ENCODE peak calls at places on chromosomes 16 and 17, in six cellular contexts. One of them, this sample, is unnamed.

GRCh38 chr17:45093444-45094110 is 32.5 kb downstream of the NMT1 start:
- DNase-seq in tibial artery: peak
- DNase-seq in kidney: no peak
- DNase-seq in fibroblast of lung: peak
- DNase-seq in osteoblast: peak
- DNase-seq in coronary artery: no peak
- DNase-seq in this sample: no peak

GRCh38 chr16:77564791-77565390 is 130.1 kb upstream of the ADAMTS18 start:
- DNase-seq in coronary artery: no peak
- DNase-seq in fibroblast of lung: peak
- DNase-seq in tibial artery: no peak
- DNase-seq in kidney: no peak
- DNase-seq in osteoblast: no peak
- DNase-seq in this sample: no peak

GRCh38 chr17:4584835-4585187 is 482 bp downstream of the SMTNL2 start:
- DNase-seq in tibial artery: no peak
- DNase-seq in fibroblast of lung: no peak
- DNase-seq in osteoblast: no peak
- DNase-seq in coronary artery: no peak
- DNase-seq in kidney: peak
- DNase-seq in this sample: no peak

GRCh38 chr16:69064789-69065313 is 40.6 kb upstream of the HAS3 start:
- DNase-seq in coronary artery: no peak
- DNase-seq in kidney: no peak
- DNase-seq in tibial artery: no peak
- DNase-seq in osteoblast: no peak
- DNase-seq in fibroblast of lung: no peak
- DNase-seq in this sample: no peak

GRCh38 chr16:68486671-68487495 is 38.6 kb upstream of the SMPD3 start:
- DNase-seq in coronary artery: no peak
- DNase-seq in fibroblast of lung: no peak
- DNase-seq in tibial artery: no peak
- DNase-seq in osteoblast: no peak
- DNase-seq in kidney: no peak
- DNase-seq in this sample: no peak

GRCh38 chr17:2107506-2107905 is 52.6 kb downstream of the HIC1 start:
- DNase-seq in fibroblast of lung: no peak
- DNase-seq in coronary artery: no peak
- DNase-seq in kidney: no peak
- DNase-seq in tibial artery: peak
- DNase-seq in osteoblast: no peak
- DNase-seq in this sample: no peak

GRCh38 chr17:32621612-32622312 is 135.0 kb downstream of the CDK5R1 start:
- DNase-seq in kidney: no peak
- DNase-seq in coronary artery: no peak
- DNase-seq in tibial artery: no peak
- DNase-seq in fibroblast of lung: no peak
- DNase-seq in osteoblast: no peak
- DNase-seq in this sample: no peak

GRCh38 chr16:68884867-68885266 is 41.5 kb downstream of the TANGO6 start:
- DNase-seq in fibroblast of lung: no peak
- DNase-seq in tibial artery: no peak
- DNase-seq in coronary artery: no peak
- DNase-seq in osteoblast: no peak
- DNase-seq in kidney: no peak
- DNase-seq in this sample: no peak

GRCh38 chr17:75077490-75078096 is 10.2 kb upstream of the SLC16A5 start:
- DNase-seq in osteoblast: peak
- DNase-seq in coronary artery: no peak
- DNase-seq in tibial artery: peak
- DNase-seq in fibroblast of lung: peak
- DNase-seq in kidney: peak
- DNase-seq in this sample: peak

GRCh38 chr16:88363239-88363891 is 19.4 kb upstream of the ZNF469 start:
- DNase-seq in coronary artery: no peak
- DNase-seq in fibroblast of lung: no peak
- DNase-seq in tibial artery: no peak
- DNase-seq in kidney: no peak
- DNase-seq in osteoblast: no peak
- DNase-seq in this sample: peak

GRCh38 chr17:41614098-41614497 is 1.5 kb upstream of the KRT16 start:
- DNase-seq in kidney: peak
- DNase-seq in tibial artery: no peak
- DNase-seq in fibroblast of lung: no peak
- DNase-seq in coronary artery: no peak
- DNase-seq in osteoblast: no peak
- DNase-seq in this sample: no peak

GRCh38 chr17:49746791-49747490 is 17.0 kb downstream of the FAM117A start:
- DNase-seq in kidney: no peak
- DNase-seq in coronary artery: no peak
- DNase-seq in tibial artery: no peak
- DNase-seq in osteoblast: no peak
- DNase-seq in fibroblast of lung: no peak
- DNase-seq in this sample: peak

GRCh38 chr17:39626671-39627169 is at the start of gene PPP1R1B:
- DNase-seq in fibroblast of lung: no peak
- DNase-seq in tibial artery: no peak
- DNase-seq in coronary artery: no peak
- DNase-seq in osteoblast: no peak
- DNase-seq in kidney: no peak
- DNase-seq in this sample: no peak

GRCh38 chr17:40846515-40847155 is 20.4 kb downstream of the KRT12 start:
- DNase-seq in tibial artery: no peak
- DNase-seq in coronary artery: no peak
- DNase-seq in osteoblast: no peak
- DNase-seq in fibroblast of lung: peak
- DNase-seq in kidney: no peak
- DNase-seq in this sample: no peak

GRCh38 chr17:81526662-81527571 is 1.3 kb upstream of the FSCN2 start:
- DNase-seq in kidney: peak
- DNase-seq in coronary artery: no peak
- DNase-seq in fibroblast of lung: no peak
- DNase-seq in osteoblast: no peak
- DNase-seq in tibial artery: no peak
- DNase-seq in this sample: no peak

GRCh38 chr16:25372716-25373115 is 115.1 kb upstream of the ZKSCAN2 start:
- DNase-seq in coronary artery: no peak
- DNase-seq in osteoblast: no peak
- DNase-seq in kidney: no peak
- DNase-seq in fibroblast of lung: no peak
- DNase-seq in tibial artery: no peak
- DNase-seq in this sample: no peak

GRCh38 chr17:40068917-40069750 is 6.4 kb downstream of the THRA start:
- DNase-seq in osteoblast: peak
- DNase-seq in fibroblast of lung: peak
- DNase-seq in kidney: peak
- DNase-seq in coronary artery: peak
- DNase-seq in tibial artery: peak
- DNase-seq in this sample: peak

GRCh38 chr17:4368341-4368740 is 1.9 kb upstream of the UBE2G1 start:
- DNase-seq in fibroblast of lung: no peak
- DNase-seq in osteoblast: no peak
- DNase-seq in coronary artery: no peak
- DNase-seq in tibial artery: no peak
- DNase-seq in kidney: no peak
- DNase-seq in this sample: no peak

GRCh38 chr16:70588565-70588964 is 57.8 kb upstream of the IL34 start:
- DNase-seq in fibroblast of lung: peak
- DNase-seq in kidney: no peak
- DNase-seq in coronary artery: no peak
- DNase-seq in osteoblast: no peak
- DNase-seq in tibial artery: no peak
- DNase-seq in this sample: no peak

GRCh38 chr16:86379505-86379846 is 130.9 kb upstream of the FOXF1 start:
- DNase-seq in fibroblast of lung: peak
- DNase-seq in osteoblast: peak
- DNase-seq in kidney: no peak
- DNase-seq in coronary artery: no peak
- DNase-seq in tibial artery: no peak
- DNase-seq in this sample: no peak

GRCh38 chr17:31581491-31581890 is 190.0 kb downstream of the RAB11FIP4 start:
- DNase-seq in fibroblast of lung: peak
- DNase-seq in tibial artery: peak
- DNase-seq in kidney: peak
- DNase-seq in coronary artery: peak
- DNase-seq in osteoblast: peak
- DNase-seq in this sample: no peak

GRCh38 chr17:36104601-36105000 is 974 bp downstream of the CCL4 start:
- DNase-seq in coronary artery: no peak
- DNase-seq in kidney: no peak
- DNase-seq in osteoblast: no peak
- DNase-seq in fibroblast of lung: no peak
- DNase-seq in tibial artery: no peak
- DNase-seq in this sample: no peak

GRCh38 chr17:65079489-65079900 is 23.0 kb upstream of the GNA13 start:
- DNase-seq in coronary artery: no peak
- DNase-seq in kidney: no peak
- DNase-seq in osteoblast: peak
- DNase-seq in fibroblast of lung: no peak
- DNase-seq in tibial artery: no peak
- DNase-seq in this sample: no peak

GRCh38 chr17:3565143-3565542 is 7.5 kb upstream of the TRPV3 start:
- DNase-seq in tibial artery: no peak
- DNase-seq in coronary artery: no peak
- DNase-seq in osteoblast: peak
- DNase-seq in fibroblast of lung: no peak
- DNase-seq in kidney: no peak
- DNase-seq in this sample: no peak

GRCh38 chr17:83192161-83192788 is 112.9 kb downstream of the METRNL start:
- DNase-seq in osteoblast: peak
- DNase-seq in tibial artery: peak
- DNase-seq in kidney: peak
- DNase-seq in coronary artery: peak
- DNase-seq in fibroblast of lung: peak
- DNase-seq in this sample: no peak

GRCh38 chr17:6941989-6942388 is 53.9 kb upstream of the ALOX12 start:
- DNase-seq in coronary artery: no peak
- DNase-seq in tibial artery: no peak
- DNase-seq in fibroblast of lung: no peak
- DNase-seq in osteoblast: no peak
- DNase-seq in kidney: no peak
- DNase-seq in this sample: no peak

GRCh38 chr16:87554754-87555427 is 47.4 kb upstream of the JPH3 start:
- DNase-seq in osteoblast: peak
- DNase-seq in coronary artery: no peak
- DNase-seq in kidney: no peak
- DNase-seq in fibroblast of lung: no peak
- DNase-seq in tibial artery: no peak
- DNase-seq in this sample: no peak

GRCh38 chr17:45372325-45372869 is 55.6 kb upstream of the MAP3K14 start:
- DNase-seq in osteoblast: no peak
- DNase-seq in coronary artery: peak
- DNase-seq in kidney: no peak
- DNase-seq in tibial artery: no peak
- DNase-seq in fibroblast of lung: no peak
- DNase-seq in this sample: no peak

GRCh38 chr17:7560172-7561027 is 1.3 kb upstream of the SENP3 start:
- DNase-seq in osteoblast: peak
- DNase-seq in tibial artery: peak
- DNase-seq in coronary artery: no peak
- DNase-seq in fibroblast of lung: peak
- DNase-seq in kidney: peak
- DNase-seq in this sample: peak

DNA sequence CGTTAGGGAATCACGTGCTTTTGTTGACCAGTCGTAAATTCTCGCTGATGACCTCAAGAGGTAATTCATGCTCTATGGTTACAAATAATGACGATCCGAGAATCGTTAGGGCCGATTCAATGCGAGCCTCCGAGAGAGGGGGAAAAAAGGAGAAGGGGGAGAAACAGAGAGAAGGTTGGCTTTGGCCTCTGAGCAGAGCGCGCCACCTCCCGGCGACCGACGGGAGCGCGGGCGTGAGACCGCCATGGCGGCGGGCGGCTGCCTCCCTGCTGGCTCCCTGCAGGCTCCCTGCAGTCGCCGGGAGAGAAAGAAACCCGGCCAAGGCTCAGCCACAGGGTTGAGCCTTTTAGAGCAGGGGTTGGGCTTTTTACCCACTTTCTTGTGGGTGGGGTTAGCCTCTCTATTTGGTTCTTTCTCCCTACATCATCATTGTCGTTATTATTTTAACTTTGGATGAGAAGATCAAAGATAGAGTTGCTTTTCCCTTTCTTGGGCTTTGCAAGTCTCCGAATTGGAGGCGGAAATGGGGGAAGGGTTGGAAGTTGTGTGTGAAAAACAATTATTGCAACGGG is 347 bp upstream of the HOXB5 start:
- DNase-seq in fibroblast of lung: peak
- DNase-seq in osteoblast: peak
- DNase-seq in kidney: peak
- DNase-seq in coronary artery: no peak
- DNase-seq in tibial artery: peak
- DNase-seq in this sample: peak
- TF ChIP-seq CTCF in fibroblast of lung: peak
- TF ChIP-seq CTCF in osteoblast: peak
- TF ChIP-seq CTCF in kidney: peak
- TF ChIP-seq CTCF in coronary artery: peak
- TF ChIP-seq CTCF in tibial artery: peak
- TF ChIP-seq CTCF in this sample: peak

GRCh38 chr16:4778050-4778392 is 10.1 kb downstream of the SEPTIN12 start:
- DNase-seq in coronary artery: no peak
- DNase-seq in fibroblast of lung: no peak
- DNase-seq in kidney: no peak
- DNase-seq in tibial artery: no peak
- DNase-seq in osteoblast: peak
- DNase-seq in this sample: no peak
- H3K4me3 ChIP-seq in coronary artery: no peak
- H3K4me3 ChIP-seq in fibroblast of lung: no peak
- H3K4me3 ChIP-seq in kidney: no peak
- H3K4me3 ChIP-seq in tibial artery: no peak
- H3K4me3 ChIP-seq in osteoblast: no peak
- H3K4me3 ChIP-seq in this sample: no peak

DNA sequence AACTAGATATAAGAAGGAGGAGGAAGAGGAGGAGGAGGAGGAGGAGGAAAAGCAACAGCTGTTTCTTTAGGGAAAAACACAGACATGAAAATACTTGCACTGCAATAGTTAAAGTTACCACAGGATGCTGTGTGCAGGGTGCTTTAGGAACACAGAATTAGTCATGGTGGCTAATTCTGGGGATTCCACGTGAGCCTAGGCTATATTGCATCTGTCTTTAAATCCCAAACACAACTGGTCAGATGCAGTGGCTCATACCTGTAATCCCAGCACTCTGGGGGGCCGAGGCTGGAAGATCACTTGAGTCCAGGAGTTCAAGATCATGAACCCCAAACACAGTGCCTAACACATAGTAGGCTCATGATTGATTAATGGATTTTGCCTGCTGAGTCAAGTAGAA is 155.3 kb upstream of the C16orf82 start:
- DNase-seq in tibial artery: no peak
- DNase-seq in fibroblast of lung: no peak
- DNase-seq in osteoblast: no peak
- DNase-seq in coronary artery: no peak
- DNase-seq in kidney: no peak
- DNase-seq in this sample: no peak
- TF ChIP-seq CTCF in tibial artery: no peak
- TF ChIP-seq CTCF in fibroblast of lung: no peak
- TF ChIP-seq CTCF in osteoblast: no peak
- TF ChIP-seq CTCF in coronary artery: no peak
- TF ChIP-seq CTCF in kidney: no peak
- TF ChIP-seq CTCF in this sample: no peak

GRCh38 chr17:29005562-29005887 is 308 bp downstream of the SEZ6 start:
- DNase-seq in tibial artery: no peak
- DNase-seq in kidney: no peak
- DNase-seq in coronary artery: no peak
- DNase-seq in fibroblast of lung: no peak
- DNase-seq in osteoblast: peak
- DNase-seq in this sample: no peak
- H3K4me3 ChIP-seq in tibial artery: no peak
- H3K4me3 ChIP-seq in kidney: no peak
- H3K4me3 ChIP-seq in coronary artery: peak
- H3K4me3 ChIP-seq in fibroblast of lung: no peak
- H3K4me3 ChIP-seq in osteoblast: no peak
- H3K4me3 ChIP-seq in this sample: no peak